ENCODE peak calls at places on chromosomes 4 and X, in eight cellular contexts. Z, W, V, R, A, T, J and I are unnamed samples.

GRCh38 chrX:100980608-100981497 is 11.3 kb downstream of the ARL13A start:
- DNase-seq in Z (no peak), W (no peak), V (no peak), R (no peak), A (no peak), T (peak), J (peak), I (peak)

GRCh38 chrX:102968216-102968615 is 31.1 kb downstream of the RAB40AL start:
- DNase-seq in Z (no peak), W (no peak), V (no peak), R (no peak), A (no peak), T (no peak), J (no peak), I (no peak)

GRCh38 chrX:105460366-105460765 is 239.9 kb upstream of the TEX13A start:
- DNase-seq in Z (no peak), W (no peak), V (no peak), R (no peak), A (no peak), T (no peak), J (no peak), I (peak)

GRCh38 chr4:121822047-121822446 is 1.6 kb downstream of the CCNA2 start:
- DNase-seq in Z (no peak), W (no peak), V (no peak), R (no peak), A (no peak), T (no peak), J (no peak), I (no peak)

GRCh38 chr4:142282870-142283431 is 563.1 kb downstream of the INPP4B start:
- DNase-seq in Z (no peak), W (no peak), V (peak), R (peak), A (peak), T (no peak), J (no peak), I (no peak)

GRCh38 chr4:11428701-11429571 is at the start of gene HS3ST1:
- DNase-seq in Z (no peak), W (no peak), V (peak), R (no peak), A (peak), T (peak), J (peak), I (no peak)

GRCh38 chr4:129136433-129136832 is 40.5 kb downstream of the C4orf33 start:
- DNase-seq in Z (no peak), W (no peak), V (no peak), R (no peak), A (no peak), T (no peak), J (no peak), I (no peak)

GRCh38 chr4:184310171-184310567 is 92.5 kb upstream of the ENPP6 start:
- DNase-seq in Z (no peak), W (no peak), V (no peak), R (no peak), A (peak), T (peak), J (no peak), I (no peak)

GRCh38 chr4:48832571-48832970 is 1.7 kb downstream of the OCIAD1 start:
- DNase-seq in Z (no peak), W (no peak), V (no peak), R (no peak), A (no peak), T (no peak), J (no peak), I (no peak)

GRCh38 chr4:108043536-108043935 is 53.8 kb downstream of the HADH start:
- DNase-seq in Z (no peak), W (no peak), V (no peak), R (no peak), A (no peak), T (no peak), J (no peak), I (peak)

GRCh38 chrX:129957241-129958099 is 25.0 kb upstream of the BCORL1 start:
- DNase-seq in Z (no peak), W (no peak), V (no peak), R (peak), A (peak), T (peak), J (peak), I (peak)

GRCh38 chrX:153820601-153821000 is 9.7 kb downstream of the PDZD4 start:
- DNase-seq in Z (no peak), W (no peak), V (no peak), R (no peak), A (no peak), T (no peak), J (no peak), I (no peak)

GRCh38 chr4:1855334-1856070 is 454 bp downstream of the LETM1 start:
- DNase-seq in Z (no peak), W (no peak), V (no peak), R (no peak), A (peak), T (peak), J (peak), I (no peak)

GRCh38 chr4:92969650-92970370 is 666.0 kb downstream of the GRID2 start:
- DNase-seq in Z (peak), W (no peak), V (no peak), R (no peak), A (no peak), T (no peak), J (no peak), I (peak)

GRCh38 chr4:47017081-47017480 is 14.3 kb upstream of the GABRB1 start:
- DNase-seq in Z (no peak), W (no peak), V (no peak), R (no peak), A (no peak), T (no peak), J (no peak), I (no peak)

GRCh38 chrX:104270212-104270611 is 15.5 kb upstream of the ESX1 start:
- DNase-seq in Z (no peak), W (no peak), V (no peak), R (no peak), A (peak), T (no peak), J (no peak), I (no peak)

DNA sequence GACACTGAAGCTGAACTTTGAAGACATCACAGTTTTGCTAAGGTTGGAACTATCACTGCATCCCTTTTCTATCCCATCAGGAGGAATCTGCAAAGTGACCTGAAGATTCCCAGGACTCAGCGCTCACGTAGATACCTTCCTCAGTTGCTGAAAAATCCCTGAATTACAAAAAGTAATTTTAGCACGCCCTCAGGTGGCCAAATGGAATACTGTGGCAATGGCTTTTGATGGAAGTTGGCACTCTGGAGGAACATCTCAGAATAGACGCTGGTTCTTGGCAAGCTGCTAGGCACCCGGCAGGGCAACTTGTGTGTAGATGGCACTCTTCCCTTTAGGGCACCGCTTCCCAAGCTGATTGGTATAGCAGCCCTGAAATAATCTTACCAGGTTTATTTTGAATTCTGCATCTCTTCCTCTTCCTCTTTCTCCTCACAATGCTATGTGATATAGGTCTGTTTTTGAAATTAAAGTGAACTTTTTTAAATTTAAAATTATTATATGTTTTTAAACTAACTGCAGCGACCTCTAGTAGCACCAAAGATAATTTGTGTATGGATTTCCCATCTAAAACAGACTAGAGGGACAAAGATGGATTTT is 16.3 kb upstream of the ESX1 start:
- DNase-seq in Z (no peak), W (no peak), V (no peak), R (peak), A (peak), T (peak), J (no peak), I (peak)
- H3K4me3 ChIP-seq in Z (no peak), W (peak), V (no peak), R (no peak), A (no peak), T (no peak), J (no peak), I (peak)

DNA sequence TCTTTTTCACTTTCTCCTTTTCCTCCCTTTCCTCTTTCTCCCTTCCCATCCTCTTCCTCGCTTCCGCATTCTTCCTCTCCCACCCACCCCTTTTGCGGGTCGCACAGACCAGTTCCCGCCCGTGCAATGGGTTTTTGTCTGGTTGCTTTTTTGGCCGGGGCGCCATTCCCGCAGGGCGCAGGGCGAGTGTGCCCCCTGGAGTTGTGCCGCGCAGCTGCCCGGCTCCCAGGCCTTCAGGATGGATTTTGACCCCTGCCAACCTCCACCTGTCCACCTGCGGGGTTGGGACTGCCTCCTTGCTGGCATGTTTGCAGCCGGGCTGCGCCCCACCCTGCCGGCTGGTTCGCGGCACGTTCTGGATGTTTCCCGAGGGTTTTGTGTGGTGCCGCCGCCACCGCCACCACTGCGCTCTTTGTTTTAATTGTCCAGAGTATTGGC is 578 bp upstream of the SEL1L3 start:
- DNase-seq in Z (no peak), W (no peak), V (no peak), R (no peak), A (no peak), T (peak), J (peak), I (no peak)
- H3K4me3 ChIP-seq in Z (peak), W (peak), V (no peak), R (peak), A (no peak), T (peak), J (peak), I (peak)

GRCh38 chr4:73479323-73479722 is 2.2 kb upstream of the AFM start:
- DNase-seq in Z (no peak), W (no peak), V (no peak), R (no peak), A (no peak), T (no peak), J (no peak), I (no peak)

GRCh38 chr4:73481356-73481755 is at the start of gene AFM:
- DNase-seq in Z (no peak), W (no peak), V (no peak), R (no peak), A (no peak), T (no peak), J (no peak), I (no peak)

GRCh38 chr4:73477176-73477575 is 4.4 kb upstream of the AFM start:
- DNase-seq in Z (no peak), W (no peak), V (no peak), R (no peak), A (no peak), T (no peak), J (peak), I (no peak)
- H3K4me3 ChIP-seq in Z (no peak), W (no peak), V (no peak), R (no peak), A (no peak), T (no peak), J (no peak), I (no peak)

GRCh38 chr4:140735317-140735716 is 20.9 kb downstream of the TBC1D9 start:
- DNase-seq in Z (no peak), W (no peak), V (no peak), R (no peak), A (no peak), T (no peak), J (no peak), I (no peak)

GRCh38 chr4:140730108-140730507 is 26.1 kb downstream of the TBC1D9 start:
- DNase-seq in Z (no peak), W (no peak), V (no peak), R (no peak), A (no peak), T (no peak), J (no peak), I (no peak)

GRCh38 chr4:140735779-140736391 is 20.3 kb downstream of the TBC1D9 start:
- DNase-seq in Z (no peak), W (no peak), V (no peak), R (no peak), A (no peak), T (no peak), J (no peak), I (no peak)

GRCh38 chr4:140736669-140737343 is 19.4 kb downstream of the TBC1D9 start:
- DNase-seq in Z (no peak), W (no peak), V (no peak), R (no peak), A (no peak), T (no peak), J (no peak), I (no peak)

DNA sequence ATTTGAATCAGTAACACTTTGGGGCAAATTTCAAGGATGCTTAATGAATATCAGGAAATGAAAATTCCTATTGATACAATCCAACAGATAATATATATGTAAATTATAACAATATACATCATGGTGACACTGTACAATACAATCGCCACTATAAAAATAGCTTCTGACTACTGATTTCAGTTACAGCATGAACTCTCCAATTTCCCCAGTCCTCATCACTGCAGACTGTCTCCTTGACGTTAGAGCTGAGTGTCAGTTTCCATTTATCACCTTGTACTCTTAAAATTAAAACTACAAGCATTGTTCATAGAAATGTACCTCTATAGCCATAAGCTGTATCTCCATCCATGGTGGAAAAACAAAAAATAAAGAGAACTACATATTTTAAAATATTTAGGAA is 23.4 kb downstream of the TBC1D9 start:
- DNase-seq in Z (no peak), W (no peak), V (no peak), R (no peak), A (no peak), T (no peak), J (no peak), I (no peak)
- H3K4me3 ChIP-seq in Z (no peak), W (no peak), V (no peak), R (no peak), A (no peak), T (no peak), J (no peak), I (no peak)

GRCh38 chr4:86940176-86940575 is 5.4 kb downstream of the AFF1 start:
- DNase-seq in Z (no peak), W (no peak), V (no peak), R (no peak), A (no peak), T (no peak), J (no peak), I (peak)
- H3K4me3 ChIP-seq in Z (no peak), W (no peak), V (no peak), R (no peak), A (no peak), T (no peak), J (no peak), I (no peak)

GRCh38 chrX:17859609-17860178 is 1.4 kb downstream of the RAI2 start:
- DNase-seq in Z (no peak), W (peak), V (peak), R (no peak), A (no peak), T (peak), J (no peak), I (no peak)

GRCh38 chrX:17860811-17861495 is at the start of gene RAI2:
- DNase-seq in Z (no peak), W (peak), V (peak), R (no peak), A (no peak), T (peak), J (peak), I (no peak)

GRCh38 chrX:17861496-17862011 is 456 bp upstream of the RAI2 start:
- DNase-seq in Z (no peak), W (no peak), V (no peak), R (no peak), A (no peak), T (no peak), J (no peak), I (no peak)

GRCh38 chrX:17854521-17854920 is 6.6 kb downstream of the RAI2 start:
- DNase-seq in Z (no peak), W (no peak), V (no peak), R (no peak), A (no peak), T (no peak), J (no peak), I (no peak)

DNA sequence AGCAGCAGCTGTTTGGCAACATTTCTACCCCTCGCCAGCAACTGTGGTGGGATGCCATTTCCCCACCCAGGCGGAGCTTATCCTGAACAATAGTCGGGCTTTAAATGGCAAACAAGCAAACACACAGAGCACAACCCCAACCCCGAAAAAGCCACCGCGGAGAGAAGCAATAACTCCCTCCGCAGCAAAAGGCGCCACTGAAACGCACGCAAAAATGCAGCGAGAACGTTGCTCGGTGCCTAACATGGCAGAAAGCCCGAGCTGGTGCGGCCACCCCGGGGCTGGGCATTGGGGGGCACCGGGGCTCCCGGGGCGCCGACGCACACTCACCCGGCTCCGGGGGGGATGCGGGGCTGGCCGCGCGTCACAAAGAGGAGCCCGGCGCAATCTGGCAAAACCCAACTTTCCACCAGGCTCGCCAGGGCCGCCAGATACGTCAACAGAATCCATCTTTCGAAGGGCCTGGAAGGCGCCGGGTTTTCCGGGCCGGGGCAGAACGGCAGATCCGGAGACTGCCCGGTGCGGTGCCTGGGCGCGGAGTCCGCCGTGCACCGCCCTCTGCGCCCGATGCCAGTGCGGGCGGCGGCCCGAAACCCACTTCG is 818 bp downstream of the RAI2 start:
- DNase-seq in Z (no peak), W (no peak), V (peak), R (no peak), A (no peak), T (no peak), J (peak), I (peak)
- H3K4me3 ChIP-seq in Z (peak), W (peak), V (no peak), R (peak), A (no peak), T (peak), J (peak), I (no peak)

GRCh38 chrX:56802921-56803848 is 74.1 kb downstream of the NBDY start:
- DNase-seq in Z (peak), W (peak), V (peak), R (no peak), A (peak), T (peak), J (no peak), I (peak)
- H3K4me3 ChIP-seq in Z (peak), W (no peak), V (no peak), R (no peak), A (no peak), T (peak), J (peak), I (no peak)